ENCODE peak calls at places on chromosomes 6 and 20, in ten cellular contexts. L is esophagus squamous epithelium, A is spleen, T is ovary, E is psoas muscle, K is small intestine, U is lower lobe of right lung, Y is testis, O is heart right ventricle, P is iPS DF 6.9. H is an unnamed sample. For H3K9me3, the result is how much of the 10 kb centered on the place peaks cover.

GRCh38 chr6:51526922-51527321 is 560.5 kb downstream of the PKHD1 start:
- DNase-seq in E (no peak), U (no peak), Y (no peak), O (no peak), T (no peak), K (no peak), L (no peak), A (no peak), P (no peak), H (no peak)

GRCh38 chr6:12476484-12476883 is 186.3 kb downstream of the EDN1 start:
- DNase-seq in P (no peak), U (no peak), T (no peak), Y (no peak), O (no peak), E (no peak), L (no peak), A (no peak), K (no peak), H (no peak)

GRCh38 chr6:6968731-6969552 is 138.8 kb upstream of the RREB1 start:
- DNase-seq in O (no peak), Y (no peak), T (no peak), P (no peak), E (no peak), K (peak), L (no peak), U (no peak), A (no peak), H (no peak)

GRCh38 chr20:34536798-34537394 is 20.7 kb downstream of the DYNLRB1 start:
- DNase-seq in E (peak), T (no peak), P (no peak), O (peak), L (no peak), K (no peak), A (peak), Y (peak), U (peak), H (no peak)

GRCh38 chr20:48819813-48820648 is 7.8 kb downstream of the PREX1 start:
- DNase-seq in L (no peak), P (no peak), T (no peak), A (peak), E (no peak), O (no peak), U (no peak), Y (no peak), K (no peak), H (no peak)

GRCh38 chr6:10641494-10641893 is 52.9 kb downstream of the C6orf52 start:
- DNase-seq in Y (no peak), K (no peak), L (no peak), T (no peak), U (no peak), P (no peak), O (no peak), E (no peak), A (no peak), H (no peak)

GRCh38 chr6:109628158-109629000 is 62.6 kb downstream of the AK9 start:
- DNase-seq in O (no peak), U (no peak), A (no peak), K (no peak), L (no peak), T (no peak), Y (no peak), P (no peak), E (no peak), H (no peak)

GRCh38 chr6:42409582-42409981 is 42.1 kb downstream of the TRERF1 start:
- DNase-seq in T (no peak), P (no peak), L (no peak), K (no peak), A (no peak), O (no peak), E (no peak), U (no peak), Y (no peak), H (no peak)

GRCh38 chr20:39777610-39778009 is 815.5 kb downstream of the DHX35 start:
- DNase-seq in U (no peak), A (no peak), T (no peak), K (no peak), E (no peak), Y (no peak), P (no peak), O (no peak), L (no peak), H (no peak)

GRCh38 chr6:7377961-7378360 is 11.6 kb downstream of the CAGE1 start:
- DNase-seq in Y (no peak), T (no peak), E (no peak), A (no peak), L (no peak), O (no peak), K (no peak), P (no peak), U (no peak), H (no peak)

GRCh38 chr6:39669117-39669690 is 56.0 kb downstream of the KIF6 start:
- DNase-seq in L (no peak), P (no peak), T (no peak), E (no peak), K (no peak), A (no peak), Y (no peak), U (no peak), O (no peak), H (no peak)

GRCh38 chr20:18258126-18258860 is 30.0 kb upstream of the ZNF133 start:
- DNase-seq in A (no peak), L (no peak), U (no peak), O (no peak), P (no peak), T (no peak), K (no peak), Y (no peak), E (no peak), H (no peak)

GRCh38 chr6:137846772-137847313 is 20.2 kb upstream of the TNFAIP3 start:
- DNase-seq in A (peak), P (no peak), K (no peak), Y (peak), T (no peak), E (peak), L (no peak), O (peak), U (peak), H (no peak)

GRCh38 chr6:160028487-160029275 is 59.8 kb downstream of the IGF2R start:
- DNase-seq in E (no peak), T (no peak), L (no peak), Y (no peak), U (no peak), K (no peak), O (no peak), A (no peak), P (no peak), H (no peak)

GRCh38 chr6:150453357-150453756 is 84.5 kb downstream of the IYD start:
- DNase-seq in E (no peak), Y (no peak), K (no peak), T (no peak), O (no peak), U (no peak), L (no peak), A (no peak), P (no peak), H (no peak)

GRCh38 chr20:23049201-23049932 is at the start of gene THBD:
- DNase-seq in K (peak), L (no peak), O (peak), E (peak), Y (peak), U (peak), P (no peak), T (peak), A (peak), H (no peak)

GRCh38 chr20:18585134-18585533 is 2.7 kb upstream of the DTD1 start:
- DNase-seq in E (no peak), P (no peak), L (no peak), T (no peak), U (no peak), O (no peak), Y (no peak), K (peak), A (no peak), H (peak)

GRCh38 chr6:149938571-149939462 is 3.0 kb upstream of the ULBP2 start:
- DNase-seq in O (no peak), L (no peak), E (no peak), A (peak), U (no peak), P (no peak), K (peak), T (no peak), Y (no peak), H (no peak)

GRCh38 chr6:136548582-136549330 is 1.5 kb downstream of the MAP7 start:
- DNase-seq in A (no peak), P (no peak), Y (no peak), E (no peak), O (no peak), K (peak), T (no peak), L (no peak), U (no peak), H (no peak)

GRCh38 chr6:148565931-148566663 is 180.7 kb upstream of the UST start:
- DNase-seq in E (peak), L (no peak), O (no peak), Y (no peak), P (no peak), K (no peak), U (peak), A (no peak), T (no peak), H (no peak)

GRCh38 chr20:51022227-51022802 is 592 bp downstream of the KCNG1 start:
- DNase-seq in U (no peak), E (no peak), Y (no peak), T (no peak), P (no peak), L (no peak), A (no peak), K (no peak), O (no peak), H (no peak)

GRCh38 chr6:33049323-33049722 is 24.1 kb downstream of the HLA-DPA1 start:
- DNase-seq in P (no peak), E (no peak), T (no peak), L (no peak), Y (no peak), U (no peak), A (no peak), O (no peak), K (no peak), H (no peak)

GRCh38 chr20:58567437-58567836 is 52.2 kb upstream of the APCDD1L start:
- DNase-seq in A (peak), P (no peak), L (no peak), Y (no peak), T (no peak), U (no peak), E (no peak), K (no peak), O (no peak), H (no peak)

GRCh38 chr20:49268600-49269365 is 9.1 kb downstream of the ZNFX1 start:
- DNase-seq in L (no peak), O (no peak), U (no peak), P (no peak), K (no peak), A (no peak), T (no peak), E (no peak), Y (no peak), H (no peak)

GRCh38 chr20:36875702-36876472 is at the start of gene TLDC2:
- DNase-seq in L (no peak), O (no peak), T (no peak), E (no peak), Y (no peak), U (peak), P (no peak), A (peak), K (peak), H (no peak)

GRCh38 chr20:19903168-19903676 is 113.9 kb upstream of the NAA20 start:
- DNase-seq in P (no peak), O (peak), U (peak), A (no peak), T (peak), E (no peak), K (no peak), L (no peak), Y (peak), H (no peak)

GRCh38 chr6:132843316-132844040 is 29.1 kb downstream of the RPS12 start:
- DNase-seq in U (no peak), P (no peak), Y (no peak), T (no peak), K (no peak), A (no peak), L (no peak), O (no peak), E (no peak), H (no peak)

GRCh38 chr6:155493694-155494143 is 38.1 kb upstream of the NOX3 start:
- DNase-seq in K (no peak), T (peak), O (peak), P (no peak), U (no peak), L (no peak), A (no peak), Y (no peak), E (peak), H (peak)

GRCh38 chr6:129667621-129668020 is 42.4 kb downstream of the ARHGAP18 start:
- DNase-seq in P (no peak), O (no peak), Y (peak), U (no peak), T (no peak), L (no peak), A (no peak), K (peak), E (no peak), H (no peak)

DNA sequence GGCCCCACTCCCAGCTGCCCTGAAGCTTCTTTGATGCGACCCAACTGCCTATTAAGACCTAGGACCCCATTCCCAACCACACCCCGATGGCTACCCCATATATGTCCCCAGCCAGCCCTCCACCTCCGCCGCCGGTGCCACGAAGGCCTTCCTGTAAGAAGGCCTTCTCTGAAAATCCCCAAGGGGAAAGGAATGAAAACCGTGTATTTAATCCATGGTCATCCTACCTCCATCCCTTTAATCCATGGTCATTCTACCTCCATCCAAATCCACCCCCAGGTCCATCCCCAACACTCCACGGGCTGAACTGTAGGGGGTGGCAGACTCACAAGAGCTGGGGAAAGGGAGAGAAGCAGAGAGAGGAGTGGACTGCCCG is 545 bp upstream of the VSX1 start:
- DNase-seq in O (no peak), Y (no peak), E (no peak), L (no peak), A (no peak), K (no peak), U (no peak), P (no peak), T (no peak), H (no peak)
- H3K9me3 ChIP-seq in O (under half), Y (under half), E (under half), L (under half), A (under half), K (under half), U (under half), P (under half), T (under half), H (under half)

DNA sequence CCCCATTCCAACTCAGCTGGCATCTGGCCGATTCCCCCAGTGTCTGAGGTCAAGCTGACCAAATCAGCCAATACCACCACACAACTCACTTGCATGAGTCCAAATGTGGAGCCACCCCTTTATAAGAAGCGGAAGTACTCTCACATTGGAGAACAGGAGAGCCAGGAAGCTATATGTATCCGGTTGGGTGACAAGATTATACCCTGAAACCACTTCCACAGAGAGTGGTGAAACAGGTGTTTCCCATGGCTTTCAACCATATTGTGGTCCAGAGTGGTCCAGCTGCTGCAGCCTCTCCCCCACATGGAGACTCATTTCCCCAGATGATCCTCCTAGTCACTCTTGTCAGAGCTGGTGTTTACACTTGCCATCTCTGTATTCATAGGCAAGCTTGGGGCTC is 24.0 kb upstream of the SERINC1 start:
- DNase-seq in L (no peak), Y (no peak), K (no peak), E (no peak), U (no peak), A (no peak), O (no peak), T (no peak), P (no peak), H (no peak)
- H3K9me3 ChIP-seq in L (under half), Y (under half), K (under half), E (under half), U (under half), A (under half), O (under half), T (under half), P (under half), H (under half)

DNA sequence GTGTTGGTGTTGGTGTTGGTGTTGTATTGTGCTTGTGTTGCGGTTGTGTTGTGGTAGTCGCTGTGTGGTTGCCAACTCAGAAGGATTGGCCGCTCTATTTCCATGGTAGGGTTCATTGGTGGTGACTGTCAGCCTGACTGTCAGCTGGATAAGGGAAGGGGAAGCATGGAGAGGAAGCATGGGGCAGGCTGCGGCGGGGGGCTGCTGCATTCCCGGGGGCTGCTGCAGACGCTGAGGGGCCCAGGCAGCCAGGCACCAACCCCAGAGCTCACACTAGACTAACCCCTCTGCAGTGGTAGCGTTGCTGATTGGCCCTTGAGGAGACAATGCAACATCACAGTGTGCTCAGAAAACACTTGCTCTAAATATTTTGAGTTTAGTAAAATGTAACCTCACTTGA is 199.2 kb downstream of the SMOC2 start:
- DNase-seq in O (no peak), Y (no peak), T (no peak), U (no peak), P (no peak), K (no peak), A (no peak), L (no peak), E (no peak), H (no peak)
- H3K9me3 ChIP-seq in O (under half), Y (under half), T (under half), U (under half), P (under half), K (under half), A (under half), L (under half), E (under half), H (under half)

DNA sequence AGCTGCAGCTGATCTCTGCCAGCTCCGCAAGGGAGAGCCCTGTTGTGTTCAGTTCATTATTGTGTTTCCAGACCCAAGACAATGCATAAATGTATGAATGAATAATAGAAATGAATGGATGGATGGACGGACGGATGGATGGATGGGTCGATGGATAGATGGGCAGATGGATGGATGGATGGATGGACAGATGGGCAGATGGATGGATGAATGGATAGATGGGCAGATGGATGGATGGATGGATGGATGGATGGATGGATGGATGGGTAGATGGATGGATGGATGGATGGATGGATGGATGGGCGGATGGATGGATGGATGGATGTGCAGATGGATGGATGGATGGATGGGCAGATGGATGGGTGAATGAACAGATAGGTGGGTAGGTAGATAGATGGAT is 16.7 kb upstream of the LSM14B start:
- DNase-seq in T (no peak), Y (no peak), O (no peak), P (no peak), A (no peak), K (no peak), L (no peak), E (no peak), U (no peak), H (no peak)
- H3K9me3 ChIP-seq in T (under half), Y (under half), O (under half), P (under half), A (half or more), K (under half), L (half or more), E (under half), U (under half), H (under half)

DNA sequence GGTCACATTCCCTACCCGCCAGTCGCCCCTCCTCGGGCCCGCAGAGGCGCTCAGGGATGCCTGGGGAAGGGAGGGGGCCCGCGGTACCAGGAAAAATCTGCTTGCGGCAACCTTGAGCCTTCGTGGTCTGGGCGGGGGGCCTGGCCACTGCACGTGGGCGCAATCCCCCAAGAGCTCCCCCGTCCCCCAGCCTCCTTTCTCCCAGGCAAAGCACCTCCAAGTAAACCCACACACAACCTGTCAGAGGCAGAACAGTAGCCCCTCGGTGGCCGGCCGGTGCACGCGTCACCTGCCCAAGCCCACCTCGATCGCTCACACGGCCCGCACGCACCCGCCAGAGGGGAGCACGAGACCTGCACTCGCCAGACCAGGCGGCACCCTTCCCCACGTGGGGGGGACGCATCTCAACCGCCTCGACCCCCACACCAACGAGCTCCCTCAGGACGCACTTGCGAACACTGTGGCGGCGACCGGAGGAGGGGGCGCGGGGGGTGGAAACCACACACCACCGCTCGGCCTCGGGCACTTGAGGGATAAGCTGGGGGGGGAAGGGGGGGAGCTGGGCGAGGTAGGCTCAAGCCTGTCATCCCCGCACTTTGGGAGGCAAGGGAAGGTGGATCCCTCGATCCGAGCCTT is 1955.7 kb upstream of the DEFB115 start:
- DNase-seq in Y (no peak), T (no peak), L (no peak), P (no peak), K (no peak), A (no peak), O (no peak), E (no peak), U (no peak), H (no peak)
- H3K9me3 ChIP-seq in Y (under half), T (under half), L (half or more), P (under half), K (under half), A (half or more), O (under half), E (under half), U (under half), H (under half)

GRCh38 chr6:4844108-4844507 is 67.9 kb downstream of the CDYL start:
- DNase-seq in Y (peak), E (no peak), O (no peak), A (no peak), T (no peak), U (no peak), P (peak), K (no peak), L (no peak), H (no peak)
- H3K9me3 ChIP-seq in Y (under half), E (under half), O (under half), A (half or more), T (under half), U (under half), P (under half), K (under half), L (under half), H (under half)

GRCh38 chr6:22653980-22654610 is 84.7 kb downstream of the HDGFL1 start:
- DNase-seq in O (no peak), E (no peak), A (no peak), K (no peak), T (no peak), P (no peak), Y (no peak), L (no peak), U (no peak), H (no peak)

GRCh38 chr6:22647671-22648070 is 78.3 kb downstream of the HDGFL1 start:
- DNase-seq in T (no peak), K (no peak), P (no peak), E (no peak), Y (no peak), O (no peak), L (no peak), U (no peak), A (no peak), H (no peak)

GRCh38 chr6:22657341-22657985 is 88.1 kb downstream of the HDGFL1 start:
- DNase-seq in E (no peak), L (no peak), A (no peak), K (peak), Y (peak), T (no peak), P (no peak), O (no peak), U (no peak), H (no peak)

GRCh38 chr6:22656696-22657340 is 87.5 kb downstream of the HDGFL1 start:
- DNase-seq in K (peak), E (no peak), P (no peak), O (no peak), T (no peak), A (no peak), Y (no peak), U (no peak), L (no peak), H (no peak)

DNA sequence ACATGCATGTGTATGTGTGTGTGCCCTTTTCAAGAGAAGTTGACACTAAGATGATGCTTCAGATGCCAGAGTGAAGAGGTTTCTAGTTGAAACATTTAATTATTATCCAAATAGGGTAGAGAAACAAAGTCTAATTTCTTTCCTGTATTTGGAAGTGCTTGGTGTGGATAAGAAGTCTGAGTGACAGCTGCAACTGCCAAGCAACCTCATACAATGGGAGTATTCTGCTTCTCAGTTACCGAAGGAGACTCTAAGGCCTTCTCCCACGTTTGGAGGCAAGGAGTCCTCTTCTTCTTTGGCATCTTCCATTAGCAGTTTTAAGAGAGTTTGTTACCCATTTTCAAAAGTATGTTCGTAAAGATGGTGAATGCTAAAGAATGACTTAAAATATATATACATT is 82.4 kb downstream of the HDGFL1 start:
- DNase-seq in L (no peak), P (no peak), U (no peak), T (no peak), E (no peak), O (no peak), A (no peak), Y (peak), K (no peak), H (no peak)
- H3K9me3 ChIP-seq in L (under half), P (under half), U (under half), T (under half), E (under half), O (under half), A (under half), Y (under half), K (under half), H (under half)